ENCODE peak calls at places on chromosome 9, in nine cellular contexts. J is C1 segment of cervical spinal cord, S is progenitor cell of endocrine pancreas, Q is astrocyte, N is anterior cingulate cortex, O is endothelial cell, Y is activated T-cell treated with anti-CD3 and anti-CD28 coated beads for 24 hours, E is PC-9, D is nucleus accumbens. T is an unnamed sample.

GRCh38 chr9:134936021-134936761 is 18.5 kb upstream of the FCN1 start:
- DNase-seq in J (no peak), O (no peak), Q (no peak), S (no peak), D (no peak), E (no peak), Y (no peak), N (no peak), T (no peak)

GRCh38 chr9:22119537-22120167 is 110.5 kb upstream of the CDKN2B start:
- DNase-seq in O (no peak), Q (no peak), S (no peak), E (no peak), Y (no peak), J (no peak), N (no peak), D (no peak), T (no peak)

GRCh38 chr9:129550199-129550839 is 70.6 kb downstream of the C9orf50 start:
- DNase-seq in N (peak; percentile 63), Y (no peak), O (peak; percentile 56), D (no peak), Q (peak; percentile 72), E (no peak), J (peak; percentile 69), S (peak; percentile 55), T (peak; percentile 46)

GRCh38 chr9:89748020-89748670 is 143.3 kb downstream of the GADD45G start:
- DNase-seq in S (no peak), O (no peak), N (no peak), E (no peak), D (no peak), Q (no peak), Y (no peak), J (no peak), T (no peak)

GRCh38 chr9:128120061-128120740 is 7.3 kb downstream of the PTGES2 start:
- DNase-seq in J (no peak), O (no peak), N (no peak), S (no peak), Q (no peak), D (no peak), Y (no peak), E (no peak), T (no peak)

GRCh38 chr9:109166171-109166770 is 778 bp downstream of the FRRS1L start:
- DNase-seq in S (no peak), D (no peak), Q (no peak), E (no peak), O (no peak), J (no peak), N (no peak), Y (no peak), T (peak; percentile 22)

GRCh38 chr9:74755999-74756398 is 131.7 kb downstream of the TRPM6 start:
- DNase-seq in Q (peak; percentile 16), D (no peak), J (no peak), N (no peak), O (no peak), Y (no peak), E (no peak), S (no peak), T (no peak)

GRCh38 chr9:127444921-127445850 is 6.0 kb downstream of the RPL12 start:
- DNase-seq in Y (no peak), E (peak; percentile 55), Q (peak; percentile 32), D (no peak), J (no peak), S (no peak), N (no peak), O (no peak), T (no peak)

GRCh38 chr9:119005162-119005561 is 364.1 kb downstream of the BRINP1 start:
- DNase-seq in E (no peak), N (no peak), Q (peak; percentile 43), J (no peak), S (no peak), D (no peak), O (no peak), Y (no peak), T (no peak)

GRCh38 chr9:72554221-72554641 is 32.8 kb downstream of the TMC1 start:
- DNase-seq in D (no peak), N (no peak), S (no peak), J (no peak), E (peak; percentile 95), O (no peak), Q (peak; percentile 96), Y (no peak), T (no peak)

T was measured in neural crest cell.